ENCODE peak calls at places on chromosomes 13 and 19, in six cellular contexts. T is spleen; P is endothelial cell; C is nephron progenitor cell; V is AG04449; N is CD4-positive, alpha-beta T cell. J is an unnamed sample.

GRCh38 chr13:74715718-74716117 is 581.5 kb upstream of the KLF12 start:
- DNase-seq in T (no peak), N (no peak), V (no peak), P (no peak), C (no peak), J (no peak)

GRCh38 chr19:49004964-49005614 is 11.4 kb downstream of the RUVBL2 start:
- DNase-seq in N (no peak), P (no peak), T (no peak), C (no peak), V (no peak), J (no peak)

GRCh38 chr19:38713227-38713649 is 31.0 kb downstream of the CAPN12 start:
- DNase-seq in T (no peak), C (no peak), N (no peak), V (no peak), P (no peak), J (no peak)

GRCh38 chr19:4541114-4541805 is 1.4 kb upstream of the LRG1 start:
- DNase-seq in P (no peak), V (no peak), T (peak; percentile 80), C (no peak), N (no peak), J (no peak)

GRCh38 chr13:70889163-70889562 is 780.9 kb upstream of the KLHL1 start:
- DNase-seq in T (no peak), V (no peak), N (no peak), C (no peak), P (no peak), J (no peak)

GRCh38 chr19:43430142-43430710 is 15.5 kb downstream of the TEX101 start:
- DNase-seq in P (peak; percentile 42), N (no peak), V (no peak), C (no peak), T (no peak), J (peak; percentile 20)

GRCh38 chr13:112791662-112792440 is 102.0 kb downstream of the ATP11A start:
- DNase-seq in N (no peak), C (no peak), T (no peak), V (no peak), P (no peak), J (no peak)

GRCh38 chr19:35291916-35292315 is at the start of gene MAG:
- DNase-seq in P (no peak), V (no peak), T (no peak), C (no peak), N (no peak), J (no peak)

GRCh38 chr13:39451860-39452301 is 151.1 kb downstream of the LHFPL6 start:
- DNase-seq in V (no peak), P (peak; percentile 18), C (no peak), T (no peak), N (no peak), J (no peak)

GRCh38 chr19:7197169-7197759 is 97.0 kb downstream of the INSR start:
- DNase-seq in V (peak; percentile 80), C (peak; percentile 85), T (peak; percentile 95), N (peak; percentile 81), P (peak; percentile 77), J (peak; percentile 97)

GRCh38 chr19:5338661-5339469 is 1.7 kb downstream of the PTPRS start:
- DNase-seq in V (no peak), C (peak; percentile 55), N (no peak), P (no peak), T (no peak), J (no peak)

GRCh38 chr19:40539070-40539469 is 37.6 kb upstream of the SHKBP1 start:
- DNase-seq in V (no peak), N (no peak), P (no peak), T (no peak), C (no peak), J (no peak)

GRCh38 chr19:5447700-5448311 is 7.4 kb upstream of the ZNRF4 start:
- DNase-seq in V (no peak), N (no peak), T (no peak), C (no peak), P (no peak), J (no peak)

GRCh38 chr13:44024496-44025155 is 144.9 kb downstream of the LACC1 start:
- DNase-seq in V (no peak), T (no peak), P (no peak), N (no peak), C (no peak), J (no peak)

GRCh38 chr13:50425772-50426171 is 410.5 kb downstream of the KCNRG start:
- DNase-seq in N (no peak), C (no peak), P (no peak), T (no peak), V (no peak), J (no peak)

GRCh38 chr13:111919286-111919685 is 147.7 kb upstream of the SOX1 start:
- DNase-seq in C (no peak), T (no peak), P (no peak), V (no peak), N (no peak), J (no peak)

GRCh38 chr13:97986841-97987240 is 33.4 kb downstream of the IPO5 start:
- DNase-seq in C (no peak), V (no peak), T (peak; percentile 79), P (no peak), N (no peak), J (no peak)

GRCh38 chr19:54162884-54163283 is 3.4 kb upstream of the LENG1 start:
- DNase-seq in V (no peak), T (no peak), N (no peak), P (no peak), C (no peak), J (no peak)

GRCh38 chr13:30774214-30774730 is 38.9 kb downstream of the ALOX5AP start:
- DNase-seq in N (no peak), P (no peak), V (no peak), C (no peak), T (no peak), J (peak; percentile 20)

GRCh38 chr13:26128676-26129075 is 76.9 kb upstream of the SHISA2 start:
- DNase-seq in T (no peak), V (no peak), N (no peak), C (no peak), P (no peak), J (no peak)

GRCh38 chr19:38389101-38389925 is 816 bp downstream of the SPRED3 start:
- DNase-seq in V (no peak), P (peak; percentile 15), C (peak; percentile 44), N (peak; percentile 13), T (no peak), J (no peak)

GRCh38 chr19:17751103-17751911 is at the start of gene FCHO1:
- DNase-seq in C (no peak), N (peak; percentile 89), P (no peak), V (no peak), T (peak; percentile 95), J (peak; percentile 95)

GRCh38 chr19:49513746-49514118 is 1.3 kb downstream of the FCGRT start:
- DNase-seq in N (no peak), P (no peak), V (no peak), T (no peak), C (no peak), J (no peak)

GRCh38 chr19:48770223-48770622 is 14.9 kb downstream of the FGF21 start:
- DNase-seq in C (no peak), T (no peak), V (peak; percentile 83), N (no peak), P (no peak), J (no peak)

GRCh38 chr13:110767476-110767875 is 54.0 kb downstream of the ING1 start:
- DNase-seq in T (no peak), N (no peak), C (no peak), V (no peak), P (no peak), J (no peak)

GRCh38 chr13:94280357-94280756 is 199.1 kb downstream of the DCT start:
- DNase-seq in N (no peak), V (no peak), C (no peak), P (no peak), T (no peak), J (no peak)

GRCh38 chr13:42474954-42475353 is 99.0 kb upstream of the TNFSF11 start:
- DNase-seq in T (no peak), N (no peak), V (peak; percentile 14), P (no peak), C (no peak), J (peak; percentile 80)

GRCh38 chr19:30085394-30085793 is 143.4 kb downstream of the URI1 start:
- DNase-seq in T (peak; percentile 46), V (no peak), P (peak; percentile 15), N (no peak), C (no peak), J (peak; percentile 20)

GRCh38 chr13:99968521-99969367 is 2.8 kb downstream of the ZIC5 start:
- DNase-seq in P (peak; percentile 58), C (peak; percentile 67), T (no peak), N (no peak), V (no peak), J (no peak)

GRCh38 chr19:12825259-12826131 is 8.9 kb downstream of the RTBDN start:
- DNase-seq in V (no peak), C (peak; percentile 84), T (no peak), N (no peak), P (peak; percentile 83), J (peak; percentile 45)
- TF ChIP-seq CTCF in V (peak; percentile 46), C (peak; percentile 72), T (peak; percentile 33), N (peak; percentile 16), P (peak; percentile 76), J (peak; percentile 51)

GRCh38 chr19:763181-763580 is 12.3 kb downstream of the MISP start:
- DNase-seq in P (no peak), C (no peak), N (no peak), T (no peak), V (no peak), J (no peak)
- TF ChIP-seq CTCF in P (no peak), C (no peak), N (no peak), T (no peak), V (no peak), J (no peak)

DNA sequence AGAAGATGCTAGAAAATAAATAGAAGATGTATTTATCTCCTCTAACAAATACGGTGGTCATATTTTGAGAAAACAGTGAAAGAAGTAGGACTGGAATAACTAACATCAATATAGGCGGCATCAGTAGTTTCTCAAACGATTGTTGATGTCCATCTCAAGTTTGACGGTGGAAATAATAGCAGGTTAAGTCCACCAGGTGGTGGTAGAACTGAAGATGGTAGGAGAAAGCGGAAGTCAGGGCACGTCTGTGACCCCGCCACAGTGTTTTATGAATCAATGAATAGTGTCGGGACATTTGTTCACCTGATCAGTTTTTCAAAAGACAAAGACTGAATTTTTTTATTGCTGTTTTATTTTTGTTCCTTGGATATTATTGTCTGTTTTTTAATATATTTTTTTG is 706.4 kb upstream of the SLC10A2 start:
- DNase-seq in P (no peak), C (no peak), V (no peak), N (no peak), T (no peak), J (no peak)
- TF ChIP-seq CTCF in P (peak; percentile 49), C (peak; percentile 21), V (no peak), N (peak; percentile 12), T (no peak), J (no peak)

DNA sequence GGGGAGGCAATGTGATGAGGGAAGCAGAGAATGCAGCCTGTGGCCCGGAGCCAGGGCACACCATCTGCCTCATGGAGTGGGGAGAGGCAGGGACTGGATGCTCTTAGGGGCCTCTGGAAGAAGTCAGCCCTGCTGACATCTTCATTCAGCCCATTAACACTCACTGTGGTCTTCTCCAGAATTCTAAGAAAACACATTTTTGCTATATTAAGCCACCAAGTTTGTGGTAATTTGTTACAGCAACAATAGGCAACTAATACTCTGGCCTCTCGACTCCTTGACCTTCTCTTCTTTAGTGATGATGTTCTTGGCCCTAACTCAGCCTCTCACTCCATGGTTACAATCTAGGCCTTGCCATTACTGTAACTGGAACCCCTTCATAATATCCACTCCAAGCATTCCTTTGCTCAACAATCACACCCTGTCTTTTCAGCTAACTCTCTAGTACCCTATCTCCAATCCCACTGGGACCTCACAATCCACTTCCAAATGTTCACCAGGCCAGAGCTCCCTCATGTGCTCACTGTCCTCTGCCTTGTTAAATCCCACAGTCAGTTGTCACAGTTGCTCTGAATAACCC is 98.5 kb downstream of the MIPEP start:
- DNase-seq in V (peak; percentile 73), C (no peak), N (no peak), P (no peak), T (no peak), J (no peak)
- TF ChIP-seq CTCF in V (no peak), C (no peak), N (no peak), P (no peak), T (no peak), J (no peak)